ENCODE peak calls at places on chromosomes 16 and 17, in four cellular contexts. One of them, this sample, is unnamed.

GRCh38 chr17:36849871-36850348 is 87.4 kb upstream of the LHX1 start:
- DNase-seq in NCI-H1930: no peak
- DNase-seq in NCI-H1048: no peak
- DNase-seq in NCI-H1436: no peak
- DNase-seq in this sample: no peak

GRCh38 chr17:72590382-72590781 is 469.6 kb downstream of the SOX9 start:
- DNase-seq in NCI-H1930: no peak
- DNase-seq in NCI-H1048: no peak
- DNase-seq in NCI-H1436: no peak
- DNase-seq in this sample: no peak

GRCh38 chr16:65249768-65250167 is 127.9 kb upstream of the CDH11 start:
- DNase-seq in NCI-H1436: no peak
- DNase-seq in NCI-H1930: no peak
- DNase-seq in NCI-H1048: no peak
- DNase-seq in this sample: no peak

GRCh38 chr16:87636741-87637140 is 34.4 kb downstream of the JPH3 start:
- DNase-seq in NCI-H1436: no peak
- DNase-seq in NCI-H1930: no peak
- DNase-seq in NCI-H1048: no peak
- DNase-seq in this sample: no peak

GRCh38 chr16:66462912-66463311 is 35.8 kb downstream of the BEAN1 start:
- DNase-seq in NCI-H1930: no peak
- DNase-seq in NCI-H1436: no peak
- DNase-seq in NCI-H1048: no peak
- DNase-seq in this sample: no peak

GRCh38 chr16:57045694-57046381 is 46.5 kb upstream of the CPNE2 start:
- DNase-seq in NCI-H1436: no peak
- DNase-seq in NCI-H1048: no peak
- DNase-seq in NCI-H1930: no peak
- DNase-seq in this sample: no peak

GRCh38 chr16:2075631-2076030 is 27.8 kb downstream of the TSC2 start:
- DNase-seq in NCI-H1436: no peak
- DNase-seq in NCI-H1930: no peak
- DNase-seq in NCI-H1048: no peak
- DNase-seq in this sample: peak; percentile 58

GRCh38 chr17:74923538-74924249 is 379 bp upstream of the OTOP2 start:
- DNase-seq in NCI-H1048: no peak
- DNase-seq in NCI-H1930: peak; percentile 74
- DNase-seq in NCI-H1436: peak; percentile 49
- DNase-seq in this sample: peak; percentile 85

GRCh38 chr16:17802566-17802965 is 331.8 kb upstream of the XYLT1 start:
- DNase-seq in NCI-H1048: no peak
- DNase-seq in NCI-H1436: no peak
- DNase-seq in NCI-H1930: no peak
- DNase-seq in this sample: no peak

GRCh38 chr17:81179220-81179619 is 13.2 kb upstream of the AATK start:
- DNase-seq in NCI-H1930: no peak
- DNase-seq in NCI-H1436: no peak
- DNase-seq in NCI-H1048: no peak
- DNase-seq in this sample: no peak